ENCODE peak calls at places on chromosomes 5 and 9, in six cellular contexts. F, I, X, E, V and T are unnamed samples.

GRCh38 chr9:93809204-93809940 is 145.8 kb downstream of the BARX1 start:
- DNase-seq in F (no peak), I (no peak), X (no peak), E (no peak), V (no peak), T (no peak)

GRCh38 chr5:67038817-67039603 is 157.6 kb downstream of the CD180 start:
- DNase-seq in F (no peak), I (no peak), X (no peak), E (no peak), V (peak), T (peak)

GRCh38 chr9:77588319-77588937 is 59.7 kb downstream of the GNA14 start:
- DNase-seq in F (peak), I (peak), X (peak), E (no peak), V (peak), T (peak)

GRCh38 chr5:75933489-75933888 is 149.7 kb upstream of the SV2C start:
- DNase-seq in F (no peak), I (no peak), X (no peak), E (no peak), V (no peak), T (no peak)

GRCh38 chr5:6201626-6202025 is 176.7 kb downstream of the MED10 start:
- DNase-seq in F (no peak), I (no peak), X (no peak), E (no peak), V (peak), T (no peak)

GRCh38 chr5:40071870-40072269 is 607.8 kb upstream of the PTGER4 start:
- DNase-seq in F (no peak), I (no peak), X (no peak), E (no peak), V (peak), T (peak)

GRCh38 chr9:74001382-74001781 is 495.8 kb upstream of the RORB start:
- DNase-seq in F (no peak), I (no peak), X (no peak), E (no peak), V (peak), T (peak)

GRCh38 chr5:68178579-68178978 is 37.0 kb upstream of the PIK3R1 start:
- DNase-seq in F (peak), I (no peak), X (no peak), E (no peak), V (peak), T (no peak)

GRCh38 chr9:134770972-134771971 is 109.3 kb upstream of the FCN2 start:
- DNase-seq in F (no peak), I (peak), X (no peak), E (no peak), V (no peak), T (no peak)

GRCh38 chr9:86303316-86303975 is 21.1 kb upstream of the ISCA1 start:
- DNase-seq in F (no peak), I (no peak), X (no peak), E (no peak), V (peak), T (no peak)

GRCh38 chr5:143557061-143557818 is 153.8 kb upstream of the NR3C1 start:
- DNase-seq in F (no peak), I (no peak), X (peak), E (no peak), V (peak), T (no peak)

GRCh38 chr5:8613078-8613685 is 744.2 kb downstream of the MTRR start:
- DNase-seq in F (no peak), I (no peak), X (no peak), E (no peak), V (no peak), T (no peak)

GRCh38 chr5:144276034-144276822 is 105.6 kb downstream of the KCTD16 start:
- DNase-seq in F (no peak), I (no peak), X (no peak), E (no peak), V (peak), T (no peak)

GRCh38 chr5:1315709-1316587 is 21.1 kb upstream of the TERT start:
- DNase-seq in F (no peak), I (peak), X (no peak), E (no peak), V (no peak), T (no peak)

GRCh38 chr5:117454716-117455212 is 880.1 kb upstream of the SEMA6A start:
- DNase-seq in F (peak), I (peak), X (no peak), E (peak), V (no peak), T (no peak)

GRCh38 chr5:106940301-106940846 is 730.4 kb downstream of the EFNA5 start:
- DNase-seq in F (no peak), I (no peak), X (no peak), E (no peak), V (no peak), T (no peak)

GRCh38 chr5:97488126-97488668 is 305.1 kb upstream of the RIOK2 start:
- DNase-seq in F (no peak), I (no peak), X (no peak), E (no peak), V (no peak), T (no peak)

GRCh38 chr5:179300834-179301233 is 44.4 kb downstream of the ADAMTS2 start:
- DNase-seq in F (no peak), I (no peak), X (no peak), E (no peak), V (no peak), T (no peak)

GRCh38 chr9:87405677-87406544 is 91.8 kb upstream of the DAPK1 start:
- DNase-seq in F (no peak), I (no peak), X (no peak), E (no peak), V (no peak), T (no peak)

GRCh38 chr5:135458921-135459331 is 6.8 kb upstream of the TIFAB start:
- DNase-seq in F (no peak), I (no peak), X (no peak), E (peak), V (peak), T (no peak)

GRCh38 chr5:151863566-151863965 is 61.1 kb downstream of the GLRA1 start:
- DNase-seq in F (no peak), I (no peak), X (no peak), E (no peak), V (no peak), T (no peak)

GRCh38 chr9:110555551-110555950 is 24.0 kb downstream of the SVEP1 start:
- DNase-seq in F (no peak), I (no peak), X (no peak), E (no peak), V (peak), T (no peak)

GRCh38 chr5:6556089-6556801 is 76.6 kb downstream of the NSUN2 start:
- DNase-seq in F (no peak), I (no peak), X (no peak), E (no peak), V (peak), T (no peak)

GRCh38 chr5:84718377-84718776 is 333.7 kb upstream of the EDIL3 start:
- DNase-seq in F (no peak), I (no peak), X (no peak), E (no peak), V (peak), T (no peak)

GRCh38 chr5:39605966-39606591 is 181.3 kb upstream of the DAB2 start:
- DNase-seq in F (peak), I (no peak), X (no peak), E (no peak), V (peak), T (no peak)

GRCh38 chr5:149062371-149063016 is 368 bp downstream of the SH3TC2 start:
- DNase-seq in F (peak), I (no peak), X (peak), E (no peak), V (peak), T (no peak)

GRCh38 chr5:72364186-72364585 is 44.0 kb downstream of the PTCD2 start:
- DNase-seq in F (no peak), I (no peak), X (no peak), E (no peak), V (no peak), T (no peak)

GRCh38 chr9:89167788-89168187 is 10.8 kb downstream of the SHC3 start:
- DNase-seq in F (no peak), I (no peak), X (no peak), E (no peak), V (no peak), T (no peak)

GRCh38 chr9:128104171-128104618 is 23.3 kb downstream of the PTGES2 start:
- DNase-seq in F (no peak), I (no peak), X (no peak), E (peak), V (no peak), T (no peak)

GRCh38 chr9:136051568-136052432 is 43.3 kb downstream of the NACC2 start:
- DNase-seq in F (peak), I (peak), X (peak), E (peak), V (peak), T (peak)

GRCh38 chr9:75906531-75906930 is 16.1 kb downstream of the PCSK5 start:
- DNase-seq in F (no peak), I (no peak), X (no peak), E (no peak), V (no peak), T (no peak)

DNA sequence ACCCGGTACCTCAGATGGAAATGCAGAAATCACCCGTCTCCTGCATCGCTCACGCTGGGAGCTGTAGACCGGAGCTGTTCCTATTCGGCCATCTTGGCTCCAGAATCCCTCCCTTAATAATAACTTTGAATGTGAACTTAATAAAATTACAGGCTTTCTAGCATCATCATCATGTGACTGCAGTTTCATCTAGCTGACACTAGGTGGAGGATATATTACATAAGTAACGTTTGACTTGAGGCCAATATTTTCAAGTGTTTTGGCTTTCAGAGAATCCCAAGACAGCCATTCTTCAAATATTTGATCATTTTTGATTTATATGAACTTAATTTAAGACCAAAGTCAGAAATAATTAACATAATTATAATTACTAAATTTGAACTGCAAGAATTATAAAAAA is 474.9 kb upstream of the CDH10 start:
- DNase-seq in F (peak), I (no peak), X (no peak), E (no peak), V (peak), T (no peak)
- TF ChIP-seq CTCF in F (no peak), I (peak), X (no peak), E (no peak), V (peak), T (peak)

GRCh38 chr9:112764837-112765236 is 14.3 kb downstream of the SNX30 start:
- DNase-seq in F (no peak), I (peak), X (no peak), E (no peak), V (no peak), T (no peak)

GRCh38 chr9:112762726-112763518 is 12.4 kb downstream of the SNX30 start:
- DNase-seq in F (no peak), I (no peak), X (no peak), E (no peak), V (no peak), T (no peak)

GRCh38 chr9:112765281-112765680 is 14.7 kb downstream of the SNX30 start:
- DNase-seq in F (no peak), I (no peak), X (no peak), E (no peak), V (no peak), T (no peak)

GRCh38 chr9:112761912-112762651 is 11.5 kb downstream of the SNX30 start:
- DNase-seq in F (no peak), I (no peak), X (no peak), E (no peak), V (peak), T (no peak)

GRCh38 chr9:112764344-112764743 is 13.8 kb downstream of the SNX30 start:
- DNase-seq in F (no peak), I (peak), X (no peak), E (no peak), V (peak), T (no peak)
- H3K4me3 ChIP-seq in F (no peak), I (no peak), X (no peak), E (no peak), V (no peak), T (peak)

DNA sequence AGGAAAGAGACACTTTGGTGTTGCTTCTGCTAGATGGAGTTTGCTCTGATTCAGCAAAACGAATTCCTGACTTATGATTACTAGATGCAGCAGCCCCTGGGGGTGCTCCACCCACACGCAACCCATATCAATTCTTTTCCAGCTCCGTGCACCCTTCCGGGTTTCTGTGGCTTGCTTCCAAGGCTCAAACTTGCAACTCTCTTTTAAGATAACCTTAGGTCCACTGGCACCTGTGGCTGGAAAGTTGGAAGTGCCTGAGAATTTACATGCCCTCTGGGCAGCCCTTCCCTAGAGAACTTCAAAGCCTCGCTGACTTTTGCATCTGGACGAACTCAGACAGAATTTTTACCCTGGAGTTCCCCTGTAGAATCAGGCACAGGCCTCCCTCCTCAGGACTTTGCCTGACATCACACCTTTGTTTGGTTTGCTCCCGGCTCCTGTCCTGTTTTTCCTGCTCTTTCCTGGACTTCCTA is 224.9 kb downstream of the SNX18 start:
- DNase-seq in F (peak), I (peak), X (no peak), E (no peak), V (peak), T (no peak)
- TF ChIP-seq CTCF in F (no peak), I (no peak), X (peak), E (no peak), V (no peak), T (peak)

GRCh38 chr9:108473209-108474112 is 382.3 kb downstream of the ACTL7B start:
- DNase-seq in F (peak), I (no peak), X (no peak), E (no peak), V (peak), T (no peak)
- H3K4me3 ChIP-seq in F (peak), I (no peak), X (no peak), E (no peak), V (no peak), T (no peak)